ENCODE peak calls at places on chromosome 22, in four cellular contexts. One of them, this sample, is unnamed.

GRCh38 chr22:35400335-35400680 is 368 bp downstream of the MCM5 start:
- DNase-seq in fibroblast of the conjunctiva: no peak
- DNase-seq in astrocyte of the cerebellum: no peak
- DNase-seq in astrocyte: no peak
- DNase-seq in this sample: no peak

GRCh38 chr22:37782340-37783168 is 25.2 kb upstream of the GCAT start:
- DNase-seq in astrocyte of the cerebellum: no peak
- DNase-seq in fibroblast of the conjunctiva: no peak
- DNase-seq in astrocyte: peak
- DNase-seq in this sample: no peak

GRCh38 chr22:44924098-44924497 is 85.7 kb downstream of the PHF21B start:
- DNase-seq in fibroblast of the conjunctiva: no peak
- DNase-seq in astrocyte: no peak
- DNase-seq in astrocyte of the cerebellum: no peak
- DNase-seq in this sample: no peak

GRCh38 chr22:44622147-44622427 is 79.9 kb upstream of the PRR5 start:
- DNase-seq in fibroblast of the conjunctiva: no peak
- DNase-seq in astrocyte: no peak
- DNase-seq in astrocyte of the cerebellum: no peak
- DNase-seq in this sample: no peak

GRCh38 chr22:48975886-48976285 is 851.8 kb downstream of the BRD1 start:
- DNase-seq in astrocyte: no peak
- DNase-seq in fibroblast of the conjunctiva: no peak
- DNase-seq in astrocyte of the cerebellum: no peak
- DNase-seq in this sample: no peak

GRCh38 chr22:40036591-40037225 is 42.0 kb downstream of the FAM83F start:
- DNase-seq in fibroblast of the conjunctiva: peak
- DNase-seq in astrocyte of the cerebellum: peak
- DNase-seq in astrocyte: peak
- DNase-seq in this sample: peak

GRCh38 chr22:49014227-49015201 is 813.2 kb downstream of the BRD1 start:
- DNase-seq in astrocyte of the cerebellum: no peak
- DNase-seq in fibroblast of the conjunctiva: no peak
- DNase-seq in astrocyte: no peak
- DNase-seq in this sample: no peak

GRCh38 chr22:17368727-17369552 is at the start of gene CECR2:
- DNase-seq in fibroblast of the conjunctiva: no peak
- DNase-seq in astrocyte of the cerebellum: no peak
- DNase-seq in astrocyte: peak
- DNase-seq in this sample: no peak

GRCh38 chr22:44609589-44609988 is 92.4 kb upstream of the PRR5 start:
- DNase-seq in astrocyte: no peak
- DNase-seq in fibroblast of the conjunctiva: no peak
- DNase-seq in astrocyte of the cerebellum: no peak
- DNase-seq in this sample: no peak

GRCh38 chr22:30717952-30718351 is 23.3 kb downstream of the OSBP2 start:
- DNase-seq in fibroblast of the conjunctiva: no peak
- DNase-seq in astrocyte of the cerebellum: no peak
- DNase-seq in astrocyte: no peak
- DNase-seq in this sample: no peak

GRCh38 chr22:40928657-40929056 is 22.5 kb upstream of the RBX1 start:
- DNase-seq in astrocyte: no peak
- DNase-seq in astrocyte of the cerebellum: no peak
- DNase-seq in fibroblast of the conjunctiva: no peak
- DNase-seq in this sample: no peak

GRCh38 chr22:21761086-21761485 is 25.5 kb upstream of the YPEL1 start:
- DNase-seq in astrocyte: peak
- DNase-seq in fibroblast of the conjunctiva: no peak
- DNase-seq in astrocyte of the cerebellum: no peak
- DNase-seq in this sample: no peak

GRCh38 chr22:42180349-42180842 is 49.8 kb upstream of the CYP2D6 start:
- DNase-seq in fibroblast of the conjunctiva: no peak
- DNase-seq in astrocyte: peak
- DNase-seq in astrocyte of the cerebellum: peak
- DNase-seq in this sample: no peak

GRCh38 chr22:27257987-27258386 is 543.6 kb downstream of the MN1 start:
- DNase-seq in astrocyte of the cerebellum: no peak
- DNase-seq in fibroblast of the conjunctiva: no peak
- DNase-seq in astrocyte: no peak
- DNase-seq in this sample: no peak

GRCh38 chr22:40635008-40635939 is 1.2 kb downstream of the MRTFA start:
- DNase-seq in fibroblast of the conjunctiva: peak
- DNase-seq in astrocyte of the cerebellum: no peak
- DNase-seq in astrocyte: no peak
- DNase-seq in this sample: no peak

GRCh38 chr22:38758276-38758945 is 2.6 kb upstream of the SUN2 start:
- DNase-seq in astrocyte of the cerebellum: no peak
- DNase-seq in fibroblast of the conjunctiva: no peak
- DNase-seq in astrocyte: no peak
- DNase-seq in this sample: no peak